ENCODE peak calls at places on chromosomes 3 and 15, in four cellular contexts. B is left ventricle myocardium inferior, J is mammary epithelial cell, H is foreskin fibroblast. E is an unnamed sample.

GRCh38 chr3:155325263-155325835 is 31.9 kb upstream of the STRIT1 start:
- DNase-seq in B (no peak), J (no peak), H (no peak), E (no peak)

GRCh38 chr15:66838202-66838601 is 136.2 kb downstream of the SMAD6 start:
- DNase-seq in B (no peak), J (no peak), H (no peak), E (no peak)

GRCh38 chr15:65985387-65985786 is 116.1 kb downstream of the RAB11A start:
- DNase-seq in B (no peak), J (no peak), H (no peak), E (no peak)

GRCh38 chr3:47912006-47912504 is 104.2 kb downstream of the MAP4 start:
- DNase-seq in B (no peak), J (no peak), H (peak; percentile 8), E (no peak)

GRCh38 chr3:113910966-113911365 is 36.8 kb upstream of the ZDHHC23 start:
- DNase-seq in B (no peak), J (no peak), H (peak; percentile 71), E (no peak)

GRCh38 chr3:3705090-3705775 is 94.0 kb upstream of the LRRN1 start:
- DNase-seq in B (peak; percentile 28), J (no peak), H (no peak), E (no peak)

GRCh38 chr3:38579551-38580449 is 69.7 kb downstream of the SCN5A start:
- DNase-seq in B (peak; percentile 61), J (no peak), H (peak; percentile 69), E (no peak)

GRCh38 chr15:73927476-73928240 is 1.4 kb downstream of the LOXL1 start:
- DNase-seq in B (peak; percentile 65), J (peak; percentile 62), H (peak; percentile 82), E (peak; percentile 82)

GRCh38 chr15:62545392-62546227 is 380.5 kb upstream of the C2CD4B start:
- DNase-seq in B (no peak), J (peak; percentile 13), H (peak; percentile 77), E (no peak)

GRCh38 chr3:169399068-169399467 is 264.4 kb downstream of the MECOM start:
- DNase-seq in B (no peak), J (no peak), H (no peak), E (no peak)

GRCh38 chr3:186413615-186414415 is 51.8 kb upstream of the DGKG start:
- DNase-seq in B (peak; percentile 61), J (peak; percentile 32), H (peak; percentile 49), E (no peak)

GRCh38 chr3:194879126-194879887 is 193.6 kb downstream of the FAM43A start:
- DNase-seq in B (no peak), J (no peak), H (no peak), E (no peak)

GRCh38 chr3:27800261-27800660 is 78.1 kb upstream of the EOMES start:
- DNase-seq in B (no peak), J (no peak), H (no peak), E (no peak)

GRCh38 chr3:138781012-138781470 is 53.7 kb downstream of the PIK3CB start:
- DNase-seq in B (no peak), J (no peak), H (no peak), E (no peak)

GRCh38 chr3:121998030-121998580 is 23.9 kb downstream of the ILDR1 start:
- DNase-seq in B (no peak), J (peak; percentile 42), H (peak; percentile 65), E (no peak)

GRCh38 chr3:40044487-40044886 is 235.1 kb downstream of the MYRIP start:
- DNase-seq in B (no peak), J (peak; percentile 97), H (peak; percentile 96), E (no peak)

GRCh38 chr3:195162033-195162669 is 108.8 kb downstream of the XXYLT1 start:
- DNase-seq in B (no peak), J (no peak), H (no peak), E (no peak)

GRCh38 chr15:36831915-36832310 is 252.5 kb downstream of the CDIN1 start:
- DNase-seq in B (no peak), J (peak; percentile 44), H (no peak), E (no peak)

GRCh38 chr3:17023006-17023664 is 138.4 kb downstream of the PLCL2 start:
- DNase-seq in B (no peak), J (peak; percentile 8), H (no peak), E (no peak)

GRCh38 chr3:60188803-60189202 is 1062.4 kb downstream of the FHIT start:
- DNase-seq in B (no peak), J (no peak), H (no peak), E (no peak)

GRCh38 chr3:125231895-125232294 is 19.3 kb upstream of the SLC12A8 start:
- DNase-seq in B (no peak), J (peak; percentile 56), H (peak; percentile 65), E (no peak)

GRCh38 chr15:99951471-99951870 is 218.2 kb upstream of the LYSMD4 start:
- DNase-seq in B (no peak), J (no peak), H (no peak), E (no peak)

GRCh38 chr3:159634414-159634813 is 354.2 kb upstream of the IL12A start:
- DNase-seq in B (no peak), J (no peak), H (no peak), E (no peak)

GRCh38 chr3:136326316-136326715 is 76.2 kb downstream of the PCCB start:
- DNase-seq in B (no peak), J (no peak), H (no peak), E (no peak)

GRCh38 chr3:188905991-188906635 is 265.7 kb upstream of the TPRG1 start:
- DNase-seq in B (no peak), J (no peak), H (no peak), E (no peak)

GRCh38 chr3:108486910-108487309 is 23.5 kb downstream of the MYH15 start:
- DNase-seq in B (peak; percentile 19), J (peak; percentile 61), H (peak; percentile 74), E (no peak)

GRCh38 chr3:171187706-171188290 is 161.3 kb upstream of the SLC2A2 start:
- DNase-seq in B (no peak), J (no peak), H (peak; percentile 70), E (peak; percentile 20)

GRCh38 chr3:154323921-154324738 is at the start of gene DHX36:
- DNase-seq in B (peak; percentile 88), J (peak; percentile 80), H (peak; percentile 95), E (peak; percentile 73)

GRCh38 chr15:40274350-40275274 is 8.3 kb downstream of the ANKRD63 start:
- DNase-seq in B (peak; percentile 71), J (peak; percentile 60), H (peak; percentile 92), E (peak; percentile 95)

DNA sequence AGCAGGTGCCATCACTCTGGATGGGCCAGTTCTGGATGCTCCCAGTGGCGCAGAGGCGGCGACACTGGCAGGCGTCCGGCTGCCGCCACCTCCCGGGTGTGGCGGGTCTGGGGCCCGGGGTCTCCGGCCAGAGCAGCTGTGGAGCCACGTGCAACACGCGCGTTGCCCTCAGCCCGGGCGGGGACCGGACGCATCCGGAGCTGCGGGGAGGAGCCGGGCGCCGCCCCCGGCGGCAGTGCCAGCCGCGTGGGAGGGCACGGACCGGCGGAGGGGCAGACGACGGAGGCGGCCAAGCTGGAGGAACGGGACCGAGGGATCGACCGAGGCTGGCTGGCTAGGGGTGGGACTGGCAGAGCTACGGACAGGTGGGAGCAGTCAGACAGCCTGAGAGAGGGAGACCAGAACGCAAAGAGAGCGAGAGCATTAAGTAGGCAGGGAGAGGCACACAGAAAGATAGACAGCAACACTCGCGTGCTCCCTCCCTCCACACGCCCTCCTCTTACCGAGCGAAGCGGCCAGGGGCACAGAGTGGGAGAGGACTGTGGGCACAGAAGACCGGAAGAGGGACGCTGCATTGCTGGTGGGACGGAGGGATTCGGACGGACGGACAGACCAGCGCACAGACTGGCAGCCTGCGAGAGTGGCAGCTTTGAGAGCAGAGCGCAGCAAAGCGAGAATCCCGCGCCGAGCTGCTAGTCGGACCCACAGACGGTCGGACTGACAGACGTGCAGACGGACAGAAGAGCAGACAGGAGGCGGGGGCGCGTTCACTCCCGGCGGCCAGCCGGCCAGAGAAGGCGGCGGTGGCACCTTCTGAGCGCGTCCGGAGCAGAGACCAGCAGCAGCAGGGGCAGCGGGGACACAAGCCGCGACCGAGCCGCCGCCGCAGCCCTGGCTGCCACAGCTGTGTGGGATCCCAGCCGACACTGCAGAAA is at the start of gene ARPP21:
- DNase-seq in B (no peak), J (no peak), H (peak; percentile 51), E (no peak)
- H3K4me3 ChIP-seq in B (peak within 1 kb of the TSS; percentile 60), J (peak within 1 kb of the TSS; percentile 36), H (no peak within 1 kb of the TSS), E (no peak within 1 kb of the TSS)

GRCh38 chr15:101329309-101329863 is 34.3 kb upstream of the SNRPA1 start:
- DNase-seq in B (no peak), J (no peak), H (no peak), E (no peak)
- H3K4me3 ChIP-seq in B (no peak overlapping the region), J (no peak overlapping the region), H (no peak overlapping the region), E (no peak overlapping the region)

GRCh38 chr3:152254031-152254430 is 14.7 kb upstream of the MBNL1 start:
- DNase-seq in B (no peak), J (no peak), H (no peak), E (no peak)
- H3K4me3 ChIP-seq in B (no peak overlapping the region), J (no peak overlapping the region), H (no peak overlapping the region), E (no peak overlapping the region)

GRCh38 chr3:115071122-115071521 is 76.0 kb downstream of the ZBTB20 start:
- DNase-seq in B (no peak), J (no peak), H (no peak), E (no peak)
- H3K4me3 ChIP-seq in B (peak overlapping the region; percentile 18), J (no peak overlapping the region), H (no peak overlapping the region), E (no peak overlapping the region)

GRCh38 chr3:61518590-61518989 is 42.8 kb upstream of the PTPRG start:
- DNase-seq in B (no peak), J (no peak), H (no peak), E (no peak)
- H3K4me3 ChIP-seq in B (no peak overlapping the region), J (no peak overlapping the region), H (no peak overlapping the region), E (no peak overlapping the region)